ENCODE peak calls at places on chromosomes 12 and 14, in seven cellular contexts. B is GM03348, N is left ventricle myocardium inferior, J is body of pancreas, E is progenitor cell of endocrine pancreas, H is GM12892, Y is cardiac muscle cell. A is an unnamed sample.
A peak's percentile ranks its signal among the peaks of the same experiment; 100 is the strongest.

GRCh38 chr12:92403210-92404175 is 257.8 kb upstream of the BTG1 start:
- DNase-seq in B (no peak), N (no peak), J (no peak), E (no peak), H (peak; percentile 21), Y (no peak), A (no peak)

GRCh38 chr14:69773571-69774276 is 6.8 kb downstream of the SRSF5 start:
- DNase-seq in B (no peak), N (no peak), J (no peak), E (no peak), H (no peak), Y (no peak), A (no peak)

GRCh38 chr14:20714593-20715250 is 26.2 kb downstream of the ANG start:
- DNase-seq in B (peak; percentile 21), N (peak; percentile 77), J (peak; percentile 88), E (no peak), H (no peak), Y (peak; percentile 91), A (no peak)

GRCh38 chr12:72230589-72230988 is 41.6 kb upstream of the TRHDE start:
- DNase-seq in B (no peak), N (no peak), J (no peak), E (no peak), H (no peak), Y (peak; percentile 27), A (no peak)

GRCh38 chr12:62716866-62717477 is 218.0 kb downstream of the PPM1H start:
- DNase-seq in B (no peak), N (no peak), J (no peak), E (no peak), H (no peak), Y (no peak), A (no peak)

GRCh38 chr12:26091837-26092236 is 33.0 kb downstream of the BHLHE41 start:
- DNase-seq in B (no peak), N (no peak), J (no peak), E (no peak), H (no peak), Y (no peak), A (no peak)

GRCh38 chr12:579450-580110 is 83.7 kb downstream of the NINJ2 start:
- DNase-seq in B (no peak), N (no peak), J (no peak), E (no peak), H (no peak), Y (no peak), A (no peak)

GRCh38 chr12:26452511-26452910 is 257.1 kb downstream of the SSPN start:
- DNase-seq in B (no peak), N (no peak), J (no peak), E (no peak), H (no peak), Y (no peak), A (no peak)

GRCh38 chr12:71799105-71799504 is 40.5 kb upstream of the TBC1D15 start:
- DNase-seq in B (peak; percentile 24), N (no peak), J (no peak), E (no peak), H (no peak), Y (no peak), A (no peak)

GRCh38 chr14:24098927-24099813 is 5.1 kb downstream of the PCK2 start:
- DNase-seq in B (no peak), N (no peak), J (peak; percentile 97), E (no peak), H (no peak), Y (no peak), A (no peak)

GRCh38 chr12:45468751-45469615 is 253.1 kb downstream of the ANO6 start:
- DNase-seq in B (no peak), N (no peak), J (no peak), E (no peak), H (no peak), Y (no peak), A (no peak)

A was measured in nephron progenitor cell.